ENCODE peak calls at places on chromosomes 2 and 18, in six cellular contexts. G is A549, Q is small intestine, X is breast epithelium, J is right lobe of liver, C is HepG2. W is an unnamed sample.

GRCh38 chr2:18339326-18339725 is 221.1 kb downstream of the RDH14 start:
- DNase-seq in G (no peak), Q (no peak), X (no peak), J (no peak), C (no peak), W (no peak)

GRCh38 chr2:74081030-74081429 is 66.7 kb downstream of the BOLA3 start:
- DNase-seq in G (no peak), Q (no peak), X (no peak), J (no peak), C (no peak), W (no peak)

GRCh38 chr18:10936211-10937053 is 212.9 kb downstream of the PIEZO2 start:
- DNase-seq in G (no peak), Q (no peak), X (no peak), J (no peak), C (no peak), W (no peak)

GRCh38 chr2:3187467-3187866 is 190.2 kb downstream of the EIPR1 start:
- DNase-seq in G (no peak), Q (no peak), X (no peak), J (peak; percentile 34), C (no peak), W (no peak)

GRCh38 chr18:62183578-62184195 is 3.2 kb downstream of the PIGN start:
- DNase-seq in G (peak; percentile 13), Q (peak; percentile 60), X (no peak), J (no peak), C (peak; percentile 44), W (peak; percentile 49)

GRCh38 chr2:212752730-212753351 is 214.2 kb upstream of the ERBB4 start:
- DNase-seq in G (no peak), Q (no peak), X (no peak), J (no peak), C (no peak), W (peak; percentile 59)

GRCh38 chr2:149720615-149721014 is 133.0 kb upstream of the MMADHC start:
- DNase-seq in G (no peak), Q (no peak), X (no peak), J (no peak), C (no peak), W (no peak)

GRCh38 chr2:197097578-197098366 is 171.3 kb upstream of the PGAP1 start:
- DNase-seq in G (no peak), Q (no peak), X (no peak), J (no peak), C (no peak), W (no peak)

GRCh38 chr2:112173646-112174319 is 35.6 kb downstream of the FBLN7 start:
- DNase-seq in G (no peak), Q (no peak), X (no peak), J (no peak), C (peak; percentile 13), W (no peak)

GRCh38 chr2:24856791-24857211 is 63.2 kb downstream of the ADCY3 start:
- DNase-seq in G (no peak), Q (no peak), X (no peak), J (no peak), C (no peak), W (no peak)
- H3K27ac ChIP-seq in G (no peak overlapping the region), Q (no peak overlapping the region), X (peak overlapping the region; percentile 88), J (no peak overlapping the region), C (no peak overlapping the region), W (no peak overlapping the region)

GRCh38 chr2:42859801-42860200 is 67.4 kb upstream of the HAAO start:
- DNase-seq in G (no peak), Q (no peak), X (no peak), J (no peak), C (no peak), W (no peak)
- H3K27ac ChIP-seq in G (no peak overlapping the region), Q (no peak overlapping the region), X (no peak overlapping the region), J (no peak overlapping the region), C (no peak overlapping the region), W (no peak overlapping the region)

DNA sequence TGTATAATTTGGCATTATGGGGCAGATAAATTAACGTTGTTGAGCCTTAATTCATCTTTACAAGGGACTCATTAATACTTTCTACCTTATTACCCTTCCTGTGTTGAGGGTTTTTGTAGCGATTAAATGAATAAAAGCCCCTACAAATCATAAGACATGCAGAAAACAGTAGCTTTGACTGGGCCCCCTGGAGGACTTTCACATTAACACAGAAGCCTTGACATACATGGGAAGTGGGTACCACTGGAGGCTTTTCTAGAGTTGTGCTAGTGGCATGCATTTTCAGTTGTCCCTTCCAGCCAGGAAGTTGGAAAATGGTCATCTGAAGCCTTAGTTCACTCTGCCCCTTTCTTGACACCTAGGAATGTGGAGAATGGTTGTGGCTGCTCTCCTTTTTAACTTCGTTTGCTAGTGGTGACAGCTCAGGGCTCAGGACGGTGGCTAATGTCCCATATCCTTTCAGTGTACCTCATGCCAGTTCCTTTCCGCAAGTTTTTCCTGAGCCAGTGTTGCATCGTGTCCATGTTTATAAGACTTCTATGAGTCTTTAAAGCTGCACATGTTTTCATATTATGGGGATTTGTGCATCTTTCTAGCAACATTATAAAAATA is 30.3 kb downstream of the MTA3 start:
- DNase-seq in G (no peak), Q (no peak), X (no peak), J (no peak), C (no peak), W (peak; percentile 47)
- H3K27ac ChIP-seq in G (no peak overlapping the region), Q (no peak overlapping the region), X (no peak overlapping the region), J (no peak overlapping the region), C (no peak overlapping the region), W (no peak overlapping the region)

GRCh38 chr18:31497711-31498449 is at the start of gene DSG2:
- DNase-seq in G (peak; percentile 54), Q (peak; percentile 94), X (peak; percentile 84), J (peak; percentile 90), C (peak; percentile 43), W (peak; percentile 94)
- H3K27ac ChIP-seq in G (peak within 1 kb of the TSS; percentile 98), Q (peak within 1 kb of the TSS; percentile 91), X (peak within 1 kb of the TSS; percentile 94), J (peak within 1 kb of the TSS; percentile 61), C (peak within 1 kb of the TSS; percentile 82), W (no peak within 1 kb of the TSS)

DNA sequence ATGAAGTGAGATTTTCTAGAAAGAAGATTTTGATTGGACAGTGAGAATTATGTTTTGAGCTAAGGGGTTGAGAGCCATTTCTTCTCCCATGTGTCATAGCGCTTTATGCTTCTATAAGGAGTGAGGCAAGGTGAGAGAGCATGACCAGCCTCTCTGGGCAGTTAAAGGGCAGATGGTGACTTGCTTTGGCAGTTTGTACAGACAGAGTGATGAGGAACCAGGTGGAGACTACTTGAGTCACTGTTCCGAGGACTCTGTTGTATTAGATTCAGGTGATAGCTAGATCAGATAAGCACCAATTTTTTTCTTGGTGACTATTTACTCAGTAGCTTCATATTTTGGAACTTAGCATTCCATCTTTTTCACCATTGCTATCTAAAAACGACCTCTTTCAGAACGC is 4.5 kb downstream of the CRIM1 start:
- DNase-seq in G (no peak), Q (no peak), X (no peak), J (no peak), C (no peak), W (no peak)
- H3K27ac ChIP-seq in G (peak overlapping the region; percentile 76), Q (no peak overlapping the region), X (peak overlapping the region; percentile 98), J (no peak overlapping the region), C (no peak overlapping the region), W (no peak overlapping the region)

DNA sequence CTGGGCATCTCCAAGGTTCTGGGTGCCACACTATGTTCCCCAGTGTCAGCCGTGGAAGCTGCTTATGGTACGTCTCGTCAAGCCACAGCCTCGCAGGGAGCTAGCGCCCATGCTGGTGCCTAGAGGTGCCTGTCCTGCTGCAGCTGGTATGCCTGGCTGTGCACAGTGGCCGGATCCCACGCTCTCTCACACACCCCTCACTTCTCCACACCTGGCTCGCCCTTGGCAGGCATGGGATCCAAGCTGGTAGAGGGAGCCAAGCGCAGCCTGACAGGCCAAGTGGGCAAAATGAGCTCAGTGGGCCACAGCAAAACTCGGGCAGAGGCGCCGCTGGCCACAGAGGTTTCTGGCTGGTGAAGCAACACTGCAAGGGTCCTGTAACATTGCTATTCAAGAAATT is 156.1 kb upstream of the RBMS1 start:
- DNase-seq in G (no peak), Q (no peak), X (no peak), J (peak; percentile 45), C (no peak), W (no peak)
- H3K27ac ChIP-seq in G (peak overlapping the region; percentile 50), Q (no peak overlapping the region), X (no peak overlapping the region), J (no peak overlapping the region), C (no peak overlapping the region), W (no peak overlapping the region)

GRCh38 chr2:239717319-239717675 is 307.8 kb downstream of the NDUFA10 start:
- DNase-seq in G (no peak), Q (no peak), X (peak; percentile 20), J (no peak), C (no peak), W (peak; percentile 18)
- H3K27ac ChIP-seq in G (no peak overlapping the region), Q (no peak overlapping the region), X (no peak overlapping the region), J (no peak overlapping the region), C (no peak overlapping the region), W (no peak overlapping the region)